ENCODE peak calls at places on chromosomes 3 and 15, in seven cellular contexts. X is sigmoid colon; I is A172; U is tibial artery; P is stimulated activated CD8-positive, alpha-beta memory T cell treated with anti-CD3 and anti-CD28 coated beads, Interleukin-12 subunit alpha, Interleukin-12 subunit beta, amount 100 ng/mL, for 4 hours; Z is Right ventricle myocardium superior; V is foreskin fibroblast. A is an unnamed sample.

GRCh38 chr3:98341758-98342157 is 11.9 kb upstream of the OR5K4 start:
- DNase-seq in I (no peak), X (no peak), P (no peak), Z (no peak), V (no peak), U (no peak), A (no peak)

GRCh38 chr3:141412936-141413354 is 44.6 kb downstream of the ZBTB38 start:
- DNase-seq in U (peak; percentile 96), I (no peak), P (no peak), Z (peak; percentile 97), X (peak; percentile 98), V (peak; percentile 81), A (peak; percentile 92)

GRCh38 chr15:89019436-89019835 is 68.8 kb upstream of the ABHD2 start:
- DNase-seq in X (no peak), I (no peak), V (no peak), U (no peak), Z (no peak), P (no peak), A (no peak)

GRCh38 chr15:94263341-94264273 is 32.2 kb downstream of the MCTP2 start:
- DNase-seq in U (no peak), X (no peak), V (no peak), I (no peak), Z (no peak), P (no peak), A (no peak)

GRCh38 chr15:71629147-71629760 is 181.1 kb upstream of the NR2E3 start:
- DNase-seq in Z (no peak), U (no peak), V (no peak), X (no peak), P (no peak), I (no peak), A (no peak)

GRCh38 chr3:150743508-150743907 is 19.5 kb downstream of the SIAH2 start:
- DNase-seq in X (no peak), P (no peak), V (peak; percentile 17), U (no peak), Z (no peak), I (peak; percentile 42), A (no peak)

GRCh38 chr3:156812521-156813335 is 13.4 kb upstream of the LEKR1 start:
- DNase-seq in X (no peak), V (no peak), U (no peak), I (no peak), Z (no peak), P (no peak), A (no peak)

GRCh38 chr3:128068156-128068620 is 16.0 kb downstream of the SEC61A1 start:
- DNase-seq in I (peak; percentile 36), P (no peak), V (no peak), U (no peak), Z (no peak), X (no peak), A (no peak)

GRCh38 chr3:21894459-21895083 is 143.6 kb upstream of the ZNF385D start:
- DNase-seq in I (no peak), Z (no peak), X (no peak), V (peak; percentile 24), U (no peak), P (no peak), A (peak; percentile 19)

GRCh38 chr15:39397883-39398282 is 183.0 kb upstream of the THBS1 start:
- DNase-seq in I (no peak), V (no peak), P (no peak), Z (no peak), U (no peak), X (no peak), A (no peak)

GRCh38 chr15:39850436-39850835 is 67.8 kb upstream of the FSIP1 start:
- DNase-seq in Z (no peak), P (no peak), V (no peak), I (no peak), X (no peak), U (no peak), A (no peak)

GRCh38 chr3:183259621-183260020 is 6.6 kb downstream of the B3GNT5 start:
- DNase-seq in U (no peak), X (no peak), Z (no peak), P (no peak), I (no peak), V (no peak), A (no peak)

GRCh38 chr3:125144653-125145314 is 67.8 kb downstream of the SLC12A8 start:
- DNase-seq in I (no peak), V (no peak), Z (no peak), U (no peak), P (no peak), X (peak; percentile 48), A (no peak)

GRCh38 chr3:118817748-118818165 is 216.9 kb downstream of the IGSF11 start:
- DNase-seq in U (no peak), X (no peak), V (peak; percentile 4), P (no peak), Z (no peak), I (peak; percentile 57), A (no peak)

GRCh38 chr15:87477759-87478687 is 778.5 kb downstream of the NTRK3 start:
- DNase-seq in X (peak; percentile 64), Z (no peak), P (no peak), I (peak; percentile 76), V (peak; percentile 1), U (peak; percentile 69), A (peak; percentile 57)

GRCh38 chr3:87318609-87319008 is 42.2 kb upstream of the POU1F1 start:
- DNase-seq in X (no peak), V (no peak), Z (no peak), P (no peak), U (no peak), I (peak; percentile 52), A (no peak)

GRCh38 chr3:143170676-143171075 is 51.1 kb downstream of the CHST2 start:
- DNase-seq in Z (no peak), U (no peak), P (no peak), I (no peak), V (no peak), X (no peak), A (no peak)

GRCh38 chr15:66961407-66961884 is 104.0 kb upstream of the SMAD3 start:
- DNase-seq in X (no peak), I (no peak), Z (no peak), U (no peak), V (peak; percentile 53), P (no peak), A (no peak)

GRCh38 chr15:52093539-52094502 is 18.8 kb downstream of the BCL2L10 start:
- DNase-seq in X (peak; percentile 78), U (peak; percentile 72), Z (peak; percentile 54), V (peak; percentile 97), I (peak; percentile 94), P (no peak), A (no peak)

GRCh38 chr15:89907289-89907688 is 5.5 kb downstream of the ARPIN start:
- DNase-seq in X (no peak), I (no peak), V (no peak), U (no peak), Z (no peak), P (no peak), A (no peak)

GRCh38 chr3:66602237-66602636 is 101.4 kb upstream of the LRIG1 start:
- DNase-seq in X (no peak), P (no peak), I (no peak), Z (no peak), V (no peak), U (no peak), A (no peak)

GRCh38 chr3:72872183-72872582 is 15.7 kb upstream of the GXYLT2 start:
- DNase-seq in X (no peak), V (peak; percentile 84), I (no peak), Z (no peak), U (no peak), P (no peak), A (no peak)

GRCh38 chr3:192219926-192220325 is 507.4 kb downstream of the FGF12 start:
- DNase-seq in I (no peak), Z (no peak), P (no peak), X (no peak), V (no peak), U (no peak), A (no peak)

GRCh38 chr3:29226709-29227108 is 54.2 kb upstream of the RBMS3 start:
- DNase-seq in V (no peak), I (peak; percentile 14), U (no peak), Z (no peak), P (no peak), X (no peak), A (no peak)

GRCh38 chr3:47838503-47838902 is 35.6 kb downstream of the DHX30 start:
- DNase-seq in V (no peak), U (no peak), X (no peak), Z (no peak), I (no peak), P (no peak), A (no peak)

GRCh38 chr15:49164865-49165264 is 5.2 kb upstream of the GALK2 start:
- DNase-seq in Z (no peak), I (no peak), U (no peak), V (no peak), X (no peak), P (no peak), A (no peak)

GRCh38 chr3:195549931-195550519 is 6.9 kb upstream of the PPP1R2 start:
- DNase-seq in U (no peak), X (no peak), V (no peak), I (no peak), Z (no peak), P (peak; percentile 64), A (no peak)

GRCh38 chr3:158920375-158920774 is 118.5 kb downstream of the MFSD1 start:
- DNase-seq in I (peak; percentile 18), U (no peak), V (peak; percentile 26), Z (no peak), X (no peak), P (no peak), A (no peak)

GRCh38 chr3:185986201-185986600 is 48.4 kb upstream of the TRA2B start:
- DNase-seq in U (no peak), X (no peak), Z (no peak), V (no peak), P (no peak), I (no peak), A (no peak)

GRCh38 chr15:31381801-31382692 is 55.4 kb downstream of the KLF13 start:
- DNase-seq in P (no peak), U (no peak), X (no peak), I (no peak), V (no peak), Z (no peak), A (no peak)

GRCh38 chr3:30714104-30714503 is 107.7 kb downstream of the TGFBR2 start:
- DNase-seq in V (no peak), P (no peak), X (no peak), U (no peak), I (no peak), Z (no peak), A (no peak)

GRCh38 chr3:102714567-102714966 is 279.8 kb downstream of the ZPLD1 start:
- DNase-seq in X (no peak), P (no peak), V (no peak), Z (no peak), U (no peak), I (no peak), A (no peak)

GRCh38 chr3:89113344-89113743 is 5.9 kb downstream of the EPHA3 start:
- DNase-seq in V (no peak), U (no peak), X (no peak), P (no peak), Z (no peak), I (no peak), A (no peak)

GRCh38 chr15:66682246-66682645 is 19.8 kb upstream of the SMAD6 start:
- DNase-seq in V (no peak), P (no peak), I (no peak), U (no peak), Z (no peak), X (no peak), A (no peak)

GRCh38 chr3:23702198-23702597 is 103.6 kb upstream of the UBE2E1 start:
- DNase-seq in Z (no peak), P (no peak), X (no peak), U (no peak), V (no peak), I (peak; percentile 77), A (no peak)